ENCODE peak calls at places on chromosome 13, in five cellular contexts. R is HepG2, L is fibroblast of pulmonary artery, Z is mucosa of descending colon, X is HFF-Myc. W is an unnamed sample.

GRCh38 chr13:86882835-86883234 is 788.3 kb upstream of the SLITRK5 start:
- DNase-seq in R (peak; percentile 7), L (no peak), Z (no peak), X (no peak), W (no peak)

GRCh38 chr13:68190826-68191225 is 960.7 kb upstream of the PCDH9 start:
- DNase-seq in R (peak; percentile 1), L (peak; percentile 7), Z (no peak), X (no peak), W (no peak)

GRCh38 chr13:113098163-113098732 is 7.3 kb upstream of the F7 start:
- DNase-seq in R (no peak), L (no peak), Z (no peak), X (peak; percentile 3), W (peak; percentile 51)

GRCh38 chr13:51541809-51542258 is 42.4 kb upstream of the WDFY2 start:
- DNase-seq in R (no peak), L (no peak), Z (peak; percentile 44), X (no peak), W (no peak)

GRCh38 chr13:59247166-59247565 is 916.6 kb downstream of the DIAPH3 start:
- DNase-seq in R (no peak), L (no peak), Z (peak; percentile 7), X (no peak), W (no peak)

GRCh38 chr13:108269601-108270328 is at the start of gene TNFSF13B:
- DNase-seq in R (peak; percentile 7), L (peak; percentile 53), Z (peak; percentile 26), X (no peak), W (peak; percentile 57)

GRCh38 chr13:83024955-83025594 is 857.2 kb downstream of the SLITRK1 start:
- DNase-seq in R (no peak), L (peak; percentile 11), Z (no peak), X (no peak), W (peak; percentile 1)

GRCh38 chr13:27110056-27110746 is 61.4 kb downstream of the USP12 start:
- DNase-seq in R (no peak), L (no peak), Z (no peak), X (no peak), W (no peak)

GRCh38 chr13:104594801-104595200 is 1528.6 kb upstream of the SLC10A2 start:
- DNase-seq in R (no peak), L (no peak), Z (no peak), X (no peak), W (no peak)

GRCh38 chr13:51797664-51798488 is 6.1 kb downstream of the DHRS12 start:
- DNase-seq in R (peak; percentile 66), L (peak; percentile 75), Z (peak; percentile 73), X (no peak), W (peak; percentile 59)

GRCh38 chr13:52449323-52450011 is 967 bp downstream of the VPS36 start:
- DNase-seq in R (no peak), L (no peak), Z (no peak), X (no peak), W (peak; percentile 10)

GRCh38 chr13:44312898-44313551 is 60.6 kb upstream of the SERP2 start:
- DNase-seq in R (peak; percentile 14), L (peak; percentile 79), Z (peak; percentile 30), X (peak; percentile 75), W (peak; percentile 73)

GRCh38 chr13:29908411-29908810 is 58.0 kb upstream of the UBL3 start:
- DNase-seq in R (no peak), L (peak; percentile 31), Z (no peak), X (peak; percentile 81), W (peak; percentile 92)

GRCh38 chr13:27125357-27126282 is 46.0 kb downstream of the USP12 start:
- DNase-seq in R (peak; percentile 33), L (no peak), Z (no peak), X (no peak), W (peak; percentile 28)

GRCh38 chr13:108859202-108860012 is 230.0 kb downstream of the MYO16 start:
- DNase-seq in R (no peak), L (peak; percentile 67), Z (no peak), X (peak; percentile 95), W (peak; percentile 95)

GRCh38 chr13:33263976-33264619 is 21.5 kb downstream of the STARD13 start:
- DNase-seq in R (no peak), L (no peak), Z (no peak), X (no peak), W (no peak)

GRCh38 chr13:30816733-30817132 is 81.4 kb downstream of the ALOX5AP start:
- DNase-seq in R (no peak), L (peak; percentile 58), Z (no peak), X (no peak), W (no peak)

GRCh38 chr13:30871713-30872029 is 34.4 kb upstream of the MEDAG start:
- DNase-seq in R (no peak), L (peak; percentile 23), Z (no peak), X (no peak), W (no peak)

GRCh38 chr13:105979586-105979985 is 555.9 kb downstream of the EFNB2 start:
- DNase-seq in R (no peak), L (peak; percentile 14), Z (peak; percentile 78), X (no peak), W (no peak)

GRCh38 chr13:48304132-48304876 is 753 bp downstream of the RB1 start:
- DNase-seq in R (peak; percentile 30), L (peak; percentile 59), Z (peak; percentile 58), X (peak; percentile 17), W (peak; percentile 77)

GRCh38 chr13:45879666-45880065 is 28.1 kb upstream of the SIAH3 start:
- DNase-seq in R (peak; percentile 39), L (no peak), Z (peak; percentile 32), X (no peak), W (no peak)

GRCh38 chr13:110113284-110113764 is 193.6 kb downstream of the COL4A1 start:
- DNase-seq in R (no peak), L (peak; percentile 53), Z (no peak), X (no peak), W (peak; percentile 43)

GRCh38 chr13:35342440-35342839 is 134.0 kb downstream of the MAB21L1 start:
- DNase-seq in R (no peak), L (peak; percentile 3), Z (no peak), X (no peak), W (no peak)

GRCh38 chr13:60268203-60268555 is 104.5 kb upstream of the DIAPH3 start:
- DNase-seq in R (no peak), L (no peak), Z (peak; percentile 4), X (no peak), W (no peak)

GRCh38 chr13:60261432-60262351 is 98.0 kb upstream of the DIAPH3 start:
- DNase-seq in R (no peak), L (no peak), Z (no peak), X (no peak), W (no peak)

GRCh38 chr13:60265566-60265965 is 101.8 kb upstream of the DIAPH3 start:
- DNase-seq in R (no peak), L (no peak), Z (no peak), X (no peak), W (no peak)

GRCh38 chr13:60267498-60268202 is 103.9 kb upstream of the DIAPH3 start:
- DNase-seq in R (no peak), L (peak; percentile 2), Z (peak; percentile 31), X (no peak), W (no peak)
- H3K4me3 ChIP-seq in R (peak overlapping the region; percentile 59), L (peak overlapping the region; percentile 59), Z (no peak overlapping the region), X (peak overlapping the region; percentile 23), W (peak overlapping the region; percentile 36)

GRCh38 chr13:79060216-79060615 is 345.8 kb downstream of the RBM26 start:
- DNase-seq in R (no peak), L (no peak), Z (no peak), X (no peak), W (no peak)
- TF ChIP-seq CTCF in R (no peak), L (no peak), Z (no peak), X (no peak), W (no peak)

GRCh38 chr13:92265408-92265807 is 867.0 kb downstream of the GPC5 start:
- DNase-seq in R (no peak), L (peak; percentile 70), Z (no peak), X (no peak), W (no peak)
- H3K4me3 ChIP-seq in R (no peak overlapping the region), L (no peak overlapping the region), Z (no peak overlapping the region), X (no peak overlapping the region), W (no peak overlapping the region)

DNA sequence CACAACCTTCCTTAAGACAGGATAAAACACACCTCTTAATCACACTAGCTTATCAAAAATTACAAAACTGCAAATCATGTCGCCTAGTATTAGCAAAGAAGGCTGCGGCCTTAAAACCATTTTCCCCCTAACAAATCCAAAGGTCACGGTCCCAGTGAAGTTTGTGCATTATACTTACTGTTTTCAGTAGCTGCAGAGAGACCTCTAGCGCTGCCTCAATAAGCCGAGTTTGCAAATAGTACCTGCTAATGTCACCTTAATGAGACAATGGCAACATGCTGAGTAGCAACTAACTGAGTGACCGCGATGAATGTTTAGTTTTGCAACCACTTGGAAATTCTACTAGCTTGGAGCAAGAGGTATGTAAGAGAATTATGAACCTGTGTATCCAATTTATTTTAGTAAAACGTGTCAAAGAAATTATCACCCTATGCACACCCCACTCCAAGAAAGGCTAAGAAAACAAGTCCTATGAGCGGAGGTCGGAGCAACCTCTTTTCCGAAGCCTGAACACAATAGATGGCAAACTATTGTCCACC is 1.2 kb downstream of the KPNA3 start:
- DNase-seq in R (peak; percentile 84), L (peak; percentile 39), Z (peak; percentile 53), X (no peak), W (peak; percentile 36)
- TF ChIP-seq CTCF in R (peak; percentile 80), L (peak; percentile 6), Z (no peak), X (no peak), W (no peak)

DNA sequence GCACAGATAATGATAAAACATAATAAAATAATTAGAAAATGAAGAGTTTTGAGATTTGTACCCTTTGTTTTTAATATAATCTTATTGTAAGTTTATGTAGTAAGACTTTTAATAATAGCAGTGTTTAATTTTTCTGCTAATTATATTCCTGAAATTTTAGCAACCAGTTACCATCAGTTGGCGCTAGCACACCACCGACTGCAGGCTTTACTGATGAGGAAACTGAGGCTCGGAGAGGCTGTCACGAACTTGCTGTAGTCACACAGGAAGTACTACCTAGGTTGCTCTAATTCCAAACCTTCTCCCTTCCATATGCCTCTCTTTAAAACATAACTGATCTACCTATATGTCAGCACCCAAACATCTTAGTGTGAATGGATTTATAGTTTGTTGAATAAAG is 1.0 kb upstream of the RFXAP start:
- DNase-seq in R (no peak), L (no peak), Z (no peak), X (no peak), W (no peak)
- H3K4me3 ChIP-seq in R (peak overlapping the region; percentile 77), L (no peak overlapping the region), Z (no peak overlapping the region), X (no peak overlapping the region), W (no peak overlapping the region)

GRCh38 chr13:24195626-24196025 is 35.1 kb downstream of the SPATA13 start:
- DNase-seq in R (no peak), L (no peak), Z (no peak), X (no peak), W (no peak)

GRCh38 chr13:24196593-24197197 is 36.2 kb downstream of the SPATA13 start:
- DNase-seq in R (no peak), L (no peak), Z (no peak), X (no peak), W (no peak)

GRCh38 chr13:24194447-24194846 is 33.9 kb downstream of the SPATA13 start:
- DNase-seq in R (no peak), L (no peak), Z (no peak), X (no peak), W (no peak)

GRCh38 chr13:24192811-24193162 is 32.3 kb downstream of the SPATA13 start:
- DNase-seq in R (no peak), L (no peak), Z (no peak), X (no peak), W (no peak)

GRCh38 chr13:24192036-24192810 is 31.7 kb downstream of the SPATA13 start:
- DNase-seq in R (no peak), L (no peak), Z (no peak), X (no peak), W (no peak)
- TF ChIP-seq CTCF in R (no peak), L (no peak), Z (no peak), X (no peak), W (no peak)

GRCh38 chr13:77535448-77535847 is at the start of gene SCEL:
- DNase-seq in R (no peak), L (no peak), Z (peak; percentile 8), X (no peak), W (no peak)
- H3K4me3 ChIP-seq in R (no peak within 1 kb of the TSS), L (no peak within 1 kb of the TSS), Z (no peak within 1 kb of the TSS), X (no peak within 1 kb of the TSS), W (no peak within 1 kb of the TSS)

W was measured in fibroblast of villous mesenchyme.